ENCODE peak calls at places on chromosomes 3 and 15, in seven cellular contexts. One of them, this sample, is unnamed.

GRCh38 chr3:169771651-169772529 is 1.3 kb upstream of the MYNN start:
- DNase-seq in BJ: no peak
- DNase-seq in astrocyte of the spinal cord: peak
- DNase-seq in epithelial cell of esophagus: peak
- DNase-seq in upper lobe of right lung: no peak
- DNase-seq in foreskin fibroblast: peak
- DNase-seq in lower lobe of right lung: peak
- DNase-seq in this sample: peak

GRCh38 chr3:64612082-64612860 is 75.5 kb downstream of the ADAMTS9 start:
- DNase-seq in BJ: no peak
- DNase-seq in astrocyte of the spinal cord: no peak
- DNase-seq in epithelial cell of esophagus: no peak
- DNase-seq in upper lobe of right lung: no peak
- DNase-seq in foreskin fibroblast: peak
- DNase-seq in lower lobe of right lung: no peak
- DNase-seq in this sample: no peak

GRCh38 chr15:98547741-98548166 is 100.6 kb upstream of the IGF1R start:
- DNase-seq in BJ: no peak
- DNase-seq in astrocyte of the spinal cord: peak
- DNase-seq in epithelial cell of esophagus: no peak
- DNase-seq in upper lobe of right lung: no peak
- DNase-seq in foreskin fibroblast: no peak
- DNase-seq in lower lobe of right lung: peak
- DNase-seq in this sample: no peak

GRCh38 chr3:31531465-31531991 is 1.2 kb upstream of the STT3B start:
- DNase-seq in BJ: no peak
- DNase-seq in astrocyte of the spinal cord: no peak
- DNase-seq in epithelial cell of esophagus: peak
- DNase-seq in upper lobe of right lung: no peak
- DNase-seq in foreskin fibroblast: no peak
- DNase-seq in lower lobe of right lung: no peak
- DNase-seq in this sample: no peak

GRCh38 chr3:12138044-12138443 is 20.7 kb downstream of the TIMP4 start:
- DNase-seq in BJ: no peak
- DNase-seq in astrocyte of the spinal cord: peak
- DNase-seq in epithelial cell of esophagus: peak
- DNase-seq in upper lobe of right lung: no peak
- DNase-seq in foreskin fibroblast: peak
- DNase-seq in lower lobe of right lung: no peak
- DNase-seq in this sample: no peak

GRCh38 chr15:48781002-48781401 is 29.9 kb downstream of the CEP152 start:
- DNase-seq in BJ: no peak
- DNase-seq in astrocyte of the spinal cord: no peak
- DNase-seq in epithelial cell of esophagus: no peak
- DNase-seq in upper lobe of right lung: no peak
- DNase-seq in foreskin fibroblast: no peak
- DNase-seq in lower lobe of right lung: no peak
- DNase-seq in this sample: no peak

GRCh38 chr3:127008236-127008635 is 25.3 kb downstream of the PLXNA1 start:
- DNase-seq in BJ: no peak
- DNase-seq in astrocyte of the spinal cord: no peak
- DNase-seq in epithelial cell of esophagus: no peak
- DNase-seq in upper lobe of right lung: no peak
- DNase-seq in foreskin fibroblast: no peak
- DNase-seq in lower lobe of right lung: no peak
- DNase-seq in this sample: no peak

GRCh38 chr3:188320757-188321156 is 166.8 kb downstream of the LPP start:
- DNase-seq in BJ: no peak
- DNase-seq in astrocyte of the spinal cord: peak
- DNase-seq in epithelial cell of esophagus: peak
- DNase-seq in upper lobe of right lung: no peak
- DNase-seq in foreskin fibroblast: peak
- DNase-seq in lower lobe of right lung: no peak
- DNase-seq in this sample: peak

GRCh38 chr3:133997871-133998635 is 31.7 kb downstream of the SLCO2A1 start:
- DNase-seq in BJ: no peak
- DNase-seq in astrocyte of the spinal cord: no peak
- DNase-seq in epithelial cell of esophagus: no peak
- DNase-seq in upper lobe of right lung: no peak
- DNase-seq in foreskin fibroblast: no peak
- DNase-seq in lower lobe of right lung: no peak
- DNase-seq in this sample: no peak

GRCh38 chr3:114454592-114455251 is 160.9 kb downstream of the TIGIT start:
- DNase-seq in BJ: no peak
- DNase-seq in astrocyte of the spinal cord: peak
- DNase-seq in epithelial cell of esophagus: no peak
- DNase-seq in upper lobe of right lung: no peak
- DNase-seq in foreskin fibroblast: no peak
- DNase-seq in lower lobe of right lung: no peak
- DNase-seq in this sample: no peak

GRCh38 chr3:51957520-51958205 is 2.5 kb downstream of the GPR62 start:
- DNase-seq in BJ: no peak
- DNase-seq in astrocyte of the spinal cord: no peak
- DNase-seq in epithelial cell of esophagus: no peak
- DNase-seq in upper lobe of right lung: no peak
- DNase-seq in foreskin fibroblast: no peak
- DNase-seq in lower lobe of right lung: no peak
- DNase-seq in this sample: no peak

GRCh38 chr3:196472286-196472685 is 31.3 kb downstream of the RNF168 start:
- DNase-seq in BJ: no peak
- DNase-seq in astrocyte of the spinal cord: no peak
- DNase-seq in epithelial cell of esophagus: no peak
- DNase-seq in upper lobe of right lung: no peak
- DNase-seq in foreskin fibroblast: no peak
- DNase-seq in lower lobe of right lung: no peak
- DNase-seq in this sample: no peak

GRCh38 chr3:48596157-48596556 is 1.0 kb upstream of the COL7A1 start:
- DNase-seq in BJ: no peak
- DNase-seq in astrocyte of the spinal cord: no peak
- DNase-seq in epithelial cell of esophagus: no peak
- DNase-seq in upper lobe of right lung: no peak
- DNase-seq in foreskin fibroblast: no peak
- DNase-seq in lower lobe of right lung: no peak
- DNase-seq in this sample: no peak

GRCh38 chr3:122415762-122416654 is at the start of gene WDR5B:
- DNase-seq in BJ: peak
- DNase-seq in astrocyte of the spinal cord: peak
- DNase-seq in epithelial cell of esophagus: peak
- DNase-seq in upper lobe of right lung: peak
- DNase-seq in foreskin fibroblast: peak
- DNase-seq in lower lobe of right lung: peak
- DNase-seq in this sample: peak

GRCh38 chr15:44676676-44677075 is 13.2 kb upstream of the SPG11 start:
- DNase-seq in BJ: no peak
- DNase-seq in astrocyte of the spinal cord: no peak
- DNase-seq in epithelial cell of esophagus: peak
- DNase-seq in upper lobe of right lung: no peak
- DNase-seq in foreskin fibroblast: no peak
- DNase-seq in lower lobe of right lung: no peak
- DNase-seq in this sample: no peak

GRCh38 chr15:44670087-44670945 is 6.9 kb upstream of the SPG11 start:
- DNase-seq in BJ: no peak
- DNase-seq in astrocyte of the spinal cord: no peak
- DNase-seq in epithelial cell of esophagus: no peak
- DNase-seq in upper lobe of right lung: no peak
- DNase-seq in foreskin fibroblast: no peak
- DNase-seq in lower lobe of right lung: no peak
- DNase-seq in this sample: no peak

GRCh38 chr15:44673639-44674038 is 10.2 kb upstream of the SPG11 start:
- DNase-seq in BJ: no peak
- DNase-seq in astrocyte of the spinal cord: no peak
- DNase-seq in epithelial cell of esophagus: no peak
- DNase-seq in upper lobe of right lung: no peak
- DNase-seq in foreskin fibroblast: no peak
- DNase-seq in lower lobe of right lung: no peak
- DNase-seq in this sample: no peak

GRCh38 chr15:44675911-44676310 is 12.4 kb upstream of the SPG11 start:
- DNase-seq in BJ: no peak
- DNase-seq in astrocyte of the spinal cord: no peak
- DNase-seq in epithelial cell of esophagus: no peak
- DNase-seq in upper lobe of right lung: no peak
- DNase-seq in foreskin fibroblast: no peak
- DNase-seq in lower lobe of right lung: no peak
- DNase-seq in this sample: no peak
- H3K4me3 ChIP-seq in BJ: no peak
- H3K4me3 ChIP-seq in astrocyte of the spinal cord: no peak
- H3K4me3 ChIP-seq in epithelial cell of esophagus: no peak
- H3K4me3 ChIP-seq in upper lobe of right lung: no peak
- H3K4me3 ChIP-seq in foreskin fibroblast: no peak
- H3K4me3 ChIP-seq in lower lobe of right lung: no peak
- H3K4me3 ChIP-seq in this sample: no peak

DNA sequence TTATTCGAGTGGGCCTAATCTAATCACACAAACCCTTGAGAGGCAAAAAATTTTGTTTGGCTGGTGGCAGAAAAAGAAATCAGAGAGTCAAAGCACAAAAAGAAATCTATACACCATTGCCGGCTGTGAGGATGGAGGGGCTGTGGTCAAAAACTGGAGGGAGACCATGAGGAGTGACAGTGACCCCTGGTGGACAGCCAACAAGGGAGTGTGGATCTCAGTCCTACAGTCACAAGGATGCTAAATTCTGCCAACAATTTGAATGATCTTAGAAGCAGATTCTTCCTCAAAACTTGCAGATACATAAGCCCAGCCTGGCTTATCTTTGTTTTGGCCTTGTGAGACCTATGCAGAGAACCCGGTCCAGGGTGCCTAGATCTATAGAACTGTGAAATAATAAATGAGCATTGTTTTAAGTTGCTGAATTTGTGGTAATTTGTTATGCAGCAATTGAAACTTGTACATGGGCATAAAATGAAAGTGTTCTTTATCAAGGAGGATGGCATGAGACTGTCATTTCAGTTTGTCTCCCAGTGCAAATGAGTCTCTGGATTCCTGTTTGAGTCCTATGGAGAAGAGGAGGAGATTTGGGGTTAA is 103.0 kb upstream of the ARHGEF26 start:
- DNase-seq in BJ: no peak
- DNase-seq in astrocyte of the spinal cord: peak
- DNase-seq in epithelial cell of esophagus: peak
- DNase-seq in upper lobe of right lung: no peak
- DNase-seq in foreskin fibroblast: no peak
- DNase-seq in lower lobe of right lung: no peak
- DNase-seq in this sample: no peak
- TF ChIP-seq CTCF in BJ: peak
- TF ChIP-seq CTCF in astrocyte of the spinal cord: peak
- TF ChIP-seq CTCF in epithelial cell of esophagus: peak
- TF ChIP-seq CTCF in upper lobe of right lung: peak
- TF ChIP-seq CTCF in foreskin fibroblast: peak
- TF ChIP-seq CTCF in lower lobe of right lung: peak
- TF ChIP-seq CTCF in this sample: peak

GRCh38 chr3:159840900-159841299 is 147.7 kb upstream of the IL12A start:
- DNase-seq in BJ: no peak
- DNase-seq in astrocyte of the spinal cord: no peak
- DNase-seq in epithelial cell of esophagus: peak
- DNase-seq in upper lobe of right lung: no peak
- DNase-seq in foreskin fibroblast: no peak
- DNase-seq in lower lobe of right lung: no peak
- DNase-seq in this sample: no peak
- H3K4me3 ChIP-seq in BJ: no peak
- H3K4me3 ChIP-seq in astrocyte of the spinal cord: no peak
- H3K4me3 ChIP-seq in epithelial cell of esophagus: no peak
- H3K4me3 ChIP-seq in upper lobe of right lung: peak
- H3K4me3 ChIP-seq in foreskin fibroblast: no peak
- H3K4me3 ChIP-seq in lower lobe of right lung: peak
- H3K4me3 ChIP-seq in this sample: peak

GRCh38 chr3:135539351-135539750 is 426.2 kb upstream of the PPP2R3A start:
- DNase-seq in BJ: no peak
- DNase-seq in astrocyte of the spinal cord: no peak
- DNase-seq in epithelial cell of esophagus: no peak
- DNase-seq in upper lobe of right lung: no peak
- DNase-seq in foreskin fibroblast: no peak
- DNase-seq in lower lobe of right lung: no peak
- DNase-seq in this sample: no peak

GRCh38 chr3:135539854-135540253 is 425.7 kb upstream of the PPP2R3A start:
- DNase-seq in BJ: no peak
- DNase-seq in astrocyte of the spinal cord: no peak
- DNase-seq in epithelial cell of esophagus: no peak
- DNase-seq in upper lobe of right lung: no peak
- DNase-seq in foreskin fibroblast: no peak
- DNase-seq in lower lobe of right lung: no peak
- DNase-seq in this sample: no peak

GRCh38 chr3:135538123-135538522 is 427.4 kb upstream of the PPP2R3A start:
- DNase-seq in BJ: no peak
- DNase-seq in astrocyte of the spinal cord: no peak
- DNase-seq in epithelial cell of esophagus: no peak
- DNase-seq in upper lobe of right lung: no peak
- DNase-seq in foreskin fibroblast: no peak
- DNase-seq in lower lobe of right lung: no peak
- DNase-seq in this sample: no peak
- TF ChIP-seq CTCF in BJ: no peak
- TF ChIP-seq CTCF in astrocyte of the spinal cord: no peak
- TF ChIP-seq CTCF in epithelial cell of esophagus: no peak
- TF ChIP-seq CTCF in upper lobe of right lung: no peak
- TF ChIP-seq CTCF in foreskin fibroblast: no peak
- TF ChIP-seq CTCF in lower lobe of right lung: no peak
- TF ChIP-seq CTCF in this sample: no peak